ENCODE peak calls at places on chromosome 5, in six cellular contexts. E, W, N, V, O and T are unnamed samples.

GRCh38 chr5:63055421-63055820 is 476.8 kb downstream of the LRRC70 start:
- DNase-seq in O (no peak), E (no peak), V (no peak), N (no peak), W (no peak), T (peak; percentile 9)

GRCh38 chr5:937151-937924 is 44.7 kb downstream of the TRIP13 start:
- DNase-seq in O (no peak), E (no peak), V (no peak), W (no peak), N (no peak), T (peak; percentile 50)

GRCh38 chr5:81950996-81951395 is 20.8 kb upstream of the ATG10 start:
- DNase-seq in O (no peak), N (no peak), E (no peak), W (no peak), V (no peak), T (no peak)

GRCh38 chr5:128213340-128213739 is 129.8 kb downstream of the SLC12A2 start:
- DNase-seq in N (peak; percentile 19), E (peak; percentile 38), O (peak; percentile 39), W (peak; percentile 61), V (peak; percentile 31), T (peak; percentile 22)

GRCh38 chr5:172771439-172772111 is 580 bp upstream of the DUSP1 start:
- DNase-seq in E (no peak), O (no peak), N (no peak), W (no peak), V (no peak), T (peak; percentile 44)

GRCh38 chr5:29853711-29854110 is 1339.8 kb upstream of the CDH6 start:
- DNase-seq in E (no peak), O (no peak), V (no peak), W (no peak), N (no peak), T (no peak)

GRCh38 chr5:132905938-132906337 is 32.5 kb downstream of the LEAP2 start:
- DNase-seq in W (no peak), E (no peak), V (no peak), N (no peak), O (peak; percentile 79), T (peak; percentile 7)

GRCh38 chr5:170809551-170809950 is 26.0 kb downstream of the GABRP start:
- DNase-seq in O (no peak), E (peak; percentile 13), N (peak; percentile 16), W (peak; percentile 34), V (peak; percentile 41), T (peak; percentile 76)

GRCh38 chr5:54719384-54720306 is 202.1 kb downstream of the SNX18 start:
- DNase-seq in N (no peak), O (no peak), E (peak; percentile 38), V (no peak), W (no peak), T (no peak)

GRCh38 chr5:119439140-119439625 is 13.1 kb upstream of the HSD17B4 start:
- DNase-seq in O (peak; percentile 64), E (no peak), V (no peak), W (no peak), N (no peak), T (no peak)

GRCh38 chr5:42109006-42109572 is 184.0 kb downstream of the FBXO4 start:
- DNase-seq in E (no peak), W (no peak), O (no peak), N (no peak), V (no peak), T (no peak)

GRCh38 chr5:176676361-176676824 is 29.1 kb downstream of the TSPAN17 start:
- DNase-seq in N (peak; percentile 74), E (no peak), O (peak; percentile 10), W (peak; percentile 32), V (no peak), T (no peak)

GRCh38 chr5:155728146-155728856 is 598.7 kb upstream of the SGCD start:
- DNase-seq in N (no peak), W (no peak), E (no peak), V (peak; percentile 83), O (no peak), T (peak; percentile 81)

GRCh38 chr5:75337366-75338021 is 474 bp downstream of the HMGCR start:
- DNase-seq in W (no peak), V (no peak), O (no peak), N (no peak), E (no peak), T (no peak)

GRCh38 chr5:127766556-127767335 is 63.6 kb downstream of the CCDC192 start:
- DNase-seq in W (no peak), V (no peak), N (no peak), E (no peak), O (no peak), T (no peak)

GRCh38 chr5:67268233-67269011 is 71.8 kb upstream of the CD180 start:
- DNase-seq in E (no peak), N (no peak), V (peak; percentile 72), W (no peak), O (peak; percentile 62), T (peak; percentile 15)

GRCh38 chr5:34001231-34001935 is 6.5 kb downstream of the AMACR start:
- DNase-seq in O (peak; percentile 39), V (no peak), E (no peak), N (no peak), W (no peak), T (peak; percentile 38)

GRCh38 chr5:8254674-8255073 is 385.7 kb downstream of the MTRR start:
- DNase-seq in O (no peak), W (no peak), N (no peak), V (no peak), E (no peak), T (no peak)

GRCh38 chr5:95403996-95404395 is 12.8 kb downstream of the FAM81B start:
- DNase-seq in N (no peak), W (no peak), V (no peak), O (no peak), E (no peak), T (no peak)

GRCh38 chr5:159864885-159865622 is 51.2 kb upstream of the ADRA1B start:
- DNase-seq in V (no peak), W (no peak), N (no peak), O (no peak), E (no peak), T (no peak)

GRCh38 chr5:167413503-167413902 is 877.9 kb upstream of the WWC1 start:
- DNase-seq in V (no peak), N (no peak), W (no peak), O (no peak), E (no peak), T (no peak)

GRCh38 chr5:167415779-167416761 is 875.4 kb upstream of the WWC1 start:
- DNase-seq in N (no peak), W (no peak), V (peak; percentile 36), O (no peak), E (no peak), T (no peak)

GRCh38 chr5:167414611-167415010 is 876.8 kb upstream of the WWC1 start:
- DNase-seq in N (no peak), W (no peak), O (no peak), V (no peak), E (no peak), T (no peak)

DNA sequence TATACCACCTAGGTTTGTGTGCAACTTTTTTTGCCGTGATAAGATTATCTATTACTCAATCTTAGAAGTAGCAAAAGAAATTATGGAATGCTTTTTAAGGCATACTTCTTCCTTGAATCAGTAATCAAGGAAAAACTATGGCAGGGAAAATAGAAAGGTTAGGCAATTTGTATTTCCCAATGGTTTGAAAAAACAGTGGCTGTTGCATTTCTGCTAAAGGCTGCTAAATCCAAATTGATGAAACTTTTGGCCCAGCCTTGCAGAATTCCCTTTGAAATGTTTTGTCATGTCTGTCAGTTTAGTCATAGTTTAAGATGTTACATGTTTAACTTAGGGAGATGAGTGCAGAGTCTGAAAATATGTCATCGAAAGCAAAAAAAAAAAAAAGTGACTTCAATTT is 878.9 kb upstream of the WWC1 start:
- DNase-seq in W (no peak), N (no peak), E (no peak), V (no peak), O (no peak), T (no peak)
- TF ChIP-seq JUND in W (no peak), N (no peak), E (no peak), V (no peak), O (no peak), T (no peak)

GRCh38 chr5:11599499-11599898 is 304.7 kb downstream of the CTNND2 start:
- DNase-seq in O (peak; percentile 32), W (no peak), E (no peak), V (no peak), N (no peak), T (no peak)

GRCh38 chr5:11595045-11595444 is 309.2 kb downstream of the CTNND2 start:
- DNase-seq in V (no peak), W (no peak), E (no peak), O (peak; percentile 80), N (no peak), T (no peak)

GRCh38 chr5:11602298-11602697 is 301.9 kb downstream of the CTNND2 start:
- DNase-seq in O (peak; percentile 68), E (no peak), N (peak; percentile 17), W (no peak), V (peak; percentile 5), T (peak; percentile 22)

GRCh38 chr5:11596185-11596584 is 308.1 kb downstream of the CTNND2 start:
- DNase-seq in N (no peak), E (no peak), W (no peak), V (no peak), O (no peak), T (no peak)

DNA sequence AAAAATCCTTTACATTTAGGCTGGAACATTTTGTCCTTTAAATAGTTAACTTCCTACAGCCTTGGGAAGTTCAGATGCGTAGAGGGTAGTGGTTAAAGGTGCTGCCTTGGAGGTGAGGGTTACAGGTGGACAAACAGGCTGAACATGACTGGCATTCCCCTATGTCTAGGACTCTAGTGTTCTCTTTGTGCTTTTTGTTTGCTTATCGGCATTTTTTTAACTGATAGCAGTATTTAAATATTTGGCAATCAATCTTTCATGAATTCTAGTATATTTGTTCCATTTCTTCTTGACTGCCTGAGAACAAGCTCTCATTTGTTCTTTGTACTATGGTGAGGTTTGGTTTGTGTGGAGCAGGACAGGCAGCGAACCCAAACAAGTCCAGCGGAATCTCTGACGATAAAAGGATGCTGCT is 307.6 kb downstream of the CTNND2 start:
- DNase-seq in V (no peak), N (no peak), O (peak; percentile 98), W (no peak), E (no peak), T (no peak)
- TF ChIP-seq JUND in V (no peak), N (no peak), O (no peak), W (no peak), E (no peak), T (no peak)

DNA sequence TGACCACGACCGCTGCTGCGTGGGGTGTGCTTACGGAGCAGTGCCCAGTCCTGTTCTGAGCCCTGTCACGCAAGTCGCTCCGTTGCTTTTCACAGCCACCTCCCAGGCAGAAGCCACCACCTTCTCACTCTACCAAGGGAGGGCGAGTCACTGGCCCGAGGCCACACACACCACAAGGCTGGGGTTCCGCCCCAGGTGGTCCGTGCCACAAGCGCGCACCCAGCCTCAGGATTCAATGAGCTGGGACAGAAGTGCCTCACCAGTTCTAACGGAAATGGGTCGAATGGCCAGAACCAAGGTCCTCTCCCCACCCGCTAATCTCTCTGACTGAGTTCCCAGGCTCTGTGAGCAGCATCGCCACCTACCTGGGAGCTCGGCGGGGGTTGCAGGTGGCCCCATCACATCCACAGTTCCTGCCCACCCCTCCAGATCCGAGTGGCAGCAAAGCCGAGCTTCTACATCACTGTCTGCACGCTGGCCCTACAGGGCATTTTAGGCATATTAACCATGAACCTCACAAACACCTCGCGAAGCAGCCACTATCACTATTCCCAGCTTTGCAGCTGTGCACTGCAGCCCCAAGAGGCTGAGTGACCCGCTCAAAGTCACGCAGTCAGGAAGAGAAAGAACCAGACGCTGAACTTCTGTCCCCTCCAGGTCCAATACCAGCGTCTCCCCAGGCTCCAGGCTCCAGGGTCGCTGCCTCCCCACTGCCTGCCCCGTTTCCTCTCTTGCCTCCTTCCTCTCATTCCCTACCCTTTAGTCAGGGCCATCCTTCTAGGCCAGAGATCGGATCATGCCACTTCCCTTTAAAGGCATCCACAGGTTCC is 92.1 kb upstream of the PHYKPL start:
- DNase-seq in V (no peak), W (no peak), E (no peak), O (no peak), N (no peak), T (no peak)
- TF ChIP-seq JUND in V (no peak), W (no peak), E (no peak), O (no peak), N (no peak), T (no peak)

GRCh38 chr5:39132128-39132447 is 57.9 kb upstream of the RICTOR start:
- DNase-seq in N (no peak), W (no peak), E (no peak), O (no peak), V (no peak), T (no peak)
- TF ChIP-seq JUND in N (no peak), W (no peak), E (no peak), O (no peak), V (no peak), T (no peak)